ENCODE peak calls at places on chromosomes 1 and 21, in seven cellular contexts. I is suprapubic skin, U is stomach, P is A549, T is K562, Q is upper lobe of left lung, G is GM12878. J is an unnamed sample.

GRCh38 chr21:44820851-44821250 is 3.0 kb upstream of the SUMO3 start:
- DNase-seq in I (no peak), U (no peak), P (no peak), T (no peak), Q (no peak), G (no peak), J (no peak)

GRCh38 chr1:228206582-228207351 is 1.1 kb upstream of the OBSCN start:
- DNase-seq in I (peak), U (no peak), P (no peak), T (no peak), Q (no peak), G (no peak), J (no peak)

GRCh38 chr1:62070384-62071011 is 124.2 kb upstream of the L1TD1 start:
- DNase-seq in I (no peak), U (no peak), P (peak), T (peak), Q (no peak), G (no peak), J (no peak)

GRCh38 chr1:1680912-1681273 is 11.7 kb downstream of the SLC35E2B start:
- DNase-seq in I (peak), U (peak), P (no peak), T (peak), Q (no peak), G (no peak), J (no peak)

GRCh38 chr1:169968174-169968573 is 74.5 kb upstream of the SCYL3 start:
- DNase-seq in I (no peak), U (no peak), P (no peak), T (no peak), Q (no peak), G (no peak), J (no peak)

GRCh38 chr1:115454835-115455511 is 116.9 kb upstream of the NGF start:
- DNase-seq in I (no peak), U (no peak), P (no peak), T (no peak), Q (no peak), G (no peak), J (peak)

GRCh38 chr1:155479205-155479604 is 83.4 kb downstream of the ASH1L start:
- DNase-seq in I (no peak), U (no peak), P (no peak), T (no peak), Q (no peak), G (no peak), J (no peak)

GRCh38 chr1:165871311-165872067 is 44.1 kb downstream of the UCK2 start:
- DNase-seq in I (no peak), U (peak), P (no peak), T (peak), Q (no peak), G (peak), J (no peak)

GRCh38 chr1:10537082-10537766 is 62.5 kb downstream of the PEX14 start:
- DNase-seq in I (no peak), U (no peak), P (no peak), T (no peak), Q (no peak), G (no peak), J (no peak)

GRCh38 chr1:247656475-247656874 is 23.1 kb downstream of the OR13G1 start:
- DNase-seq in I (no peak), U (no peak), P (no peak), T (no peak), Q (no peak), G (no peak), J (no peak)

GRCh38 chr1:199545780-199546179 is 481.7 kb upstream of the NR5A2 start:
- DNase-seq in I (no peak), U (no peak), P (peak), T (no peak), Q (no peak), G (no peak), J (no peak)

GRCh38 chr1:66778266-66778665 is 22.8 kb downstream of the INSL5 start:
- DNase-seq in I (no peak), U (no peak), P (no peak), T (no peak), Q (no peak), G (no peak), J (no peak)

GRCh38 chr1:209307836-209308235 is 275.7 kb upstream of the CAMK1G start:
- DNase-seq in I (no peak), U (no peak), P (no peak), T (no peak), Q (no peak), G (no peak), J (no peak)

GRCh38 chr1:198416276-198416675 is 124.2 kb downstream of the ATP6V1G3 start:
- DNase-seq in I (no peak), U (no peak), P (no peak), T (no peak), Q (no peak), G (no peak), J (no peak)

DNA sequence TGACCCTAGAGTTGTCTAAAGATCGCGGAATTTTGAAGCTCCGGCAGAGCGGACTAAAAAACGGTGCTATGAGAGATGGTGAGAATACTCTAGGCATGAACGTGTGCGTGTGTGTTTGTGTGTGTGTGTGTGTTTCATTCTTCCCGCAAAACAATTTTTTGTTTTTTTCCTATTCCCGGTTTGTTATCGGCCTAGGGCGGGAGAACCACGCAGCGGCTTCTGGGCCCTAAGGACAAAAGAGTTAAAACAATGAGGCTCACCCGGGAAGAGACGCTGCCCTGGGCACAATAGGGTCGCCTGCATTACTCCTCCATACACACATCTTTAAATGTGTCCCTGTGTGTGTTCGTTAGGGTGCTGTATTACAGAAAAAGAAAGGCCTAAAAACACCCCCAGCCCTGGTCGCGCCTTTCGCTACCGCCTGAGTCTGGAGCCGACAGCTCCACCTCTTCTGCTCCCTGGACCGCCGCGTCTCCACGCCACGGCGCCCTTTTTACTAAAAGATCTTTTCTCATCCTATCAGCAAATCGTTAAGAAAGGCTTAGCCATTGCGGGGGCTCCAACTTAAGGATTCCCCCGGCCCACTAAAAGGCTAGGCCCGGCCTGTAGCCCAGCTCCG is 3.0 kb downstream of the TBX15 start:
- DNase-seq in I (no peak), U (no peak), P (no peak), T (no peak), Q (peak), G (no peak), J (no peak)
- H3K4me3 ChIP-seq in I (peak), U (peak), P (no peak), T (peak), Q (no peak), G (no peak), J (peak)

GRCh38 chr1:180167721-180168467 is 13.2 kb downstream of the QSOX1 start:
- DNase-seq in I (no peak), U (peak), P (peak), T (peak), Q (peak), G (no peak), J (no peak)
- H3K27ac ChIP-seq in I (peak), U (peak), P (peak), T (no peak), Q (peak), G (no peak), J (no peak)

GRCh38 chr1:81472387-81472786 is 328.3 kb upstream of the ADGRL2 start:
- DNase-seq in I (no peak), U (no peak), P (no peak), T (no peak), Q (peak), G (no peak), J (no peak)

GRCh38 chr1:81477704-81478103 is 323.0 kb upstream of the ADGRL2 start:
- DNase-seq in I (no peak), U (no peak), P (no peak), T (no peak), Q (no peak), G (no peak), J (no peak)

GRCh38 chr1:81478217-81478616 is 322.5 kb upstream of the ADGRL2 start:
- DNase-seq in I (no peak), U (peak), P (no peak), T (no peak), Q (no peak), G (no peak), J (no peak)
- TF ChIP-seq EP300 in I (no peak), U (no peak), P (no peak), T (no peak), Q (no peak), G (no peak), J (no peak)

DNA sequence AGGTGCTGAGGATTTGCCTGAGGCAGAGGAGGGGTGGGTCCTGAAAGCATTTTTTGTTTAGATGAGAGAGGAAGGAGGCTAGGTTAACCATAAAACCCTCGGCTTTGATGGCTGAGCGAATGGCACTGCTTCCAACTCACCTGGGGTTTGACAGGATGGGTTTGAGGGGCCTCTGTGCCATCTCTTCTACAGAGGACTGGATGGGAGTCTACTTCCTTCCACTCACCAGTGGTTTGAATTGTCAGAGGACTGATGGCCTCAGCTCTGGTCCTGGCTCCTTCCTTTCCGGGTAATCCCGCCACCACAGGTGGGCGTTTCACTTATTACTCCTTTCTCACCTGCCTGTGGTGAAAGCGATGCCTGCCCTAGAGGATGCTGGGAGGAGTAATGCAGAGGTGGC is 220.5 kb downstream of the HLX start:
- DNase-seq in I (no peak), U (no peak), P (no peak), T (no peak), Q (no peak), G (no peak), J (no peak)
- H3K4me3 ChIP-seq in I (no peak), U (no peak), P (no peak), T (no peak), Q (no peak), G (no peak), J (no peak)

GRCh38 chr1:206883876-206884275 is 13.4 kb upstream of the IL24 start:
- DNase-seq in I (no peak), U (no peak), P (no peak), T (no peak), Q (no peak), G (no peak), J (no peak)
- H3K27ac ChIP-seq in I (no peak), U (no peak), P (no peak), T (no peak), Q (no peak), G (no peak), J (no peak)

GRCh38 chr1:19683351-19683750 is 18.7 kb downstream of the HTR6 start:
- DNase-seq in I (no peak), U (no peak), P (no peak), T (no peak), Q (no peak), G (no peak), J (no peak)
- TF ChIP-seq EP300 in I (no peak), U (no peak), P (no peak), T (no peak), Q (no peak), G (no peak), J (no peak)

GRCh38 chr1:235552146-235552716 is 48.0 kb upstream of the B3GALNT2 start:
- DNase-seq in I (no peak), U (no peak), P (no peak), T (no peak), Q (no peak), G (no peak), J (no peak)
- H3K4me3 ChIP-seq in I (no peak), U (no peak), P (no peak), T (no peak), Q (no peak), G (no peak), J (no peak)

DNA sequence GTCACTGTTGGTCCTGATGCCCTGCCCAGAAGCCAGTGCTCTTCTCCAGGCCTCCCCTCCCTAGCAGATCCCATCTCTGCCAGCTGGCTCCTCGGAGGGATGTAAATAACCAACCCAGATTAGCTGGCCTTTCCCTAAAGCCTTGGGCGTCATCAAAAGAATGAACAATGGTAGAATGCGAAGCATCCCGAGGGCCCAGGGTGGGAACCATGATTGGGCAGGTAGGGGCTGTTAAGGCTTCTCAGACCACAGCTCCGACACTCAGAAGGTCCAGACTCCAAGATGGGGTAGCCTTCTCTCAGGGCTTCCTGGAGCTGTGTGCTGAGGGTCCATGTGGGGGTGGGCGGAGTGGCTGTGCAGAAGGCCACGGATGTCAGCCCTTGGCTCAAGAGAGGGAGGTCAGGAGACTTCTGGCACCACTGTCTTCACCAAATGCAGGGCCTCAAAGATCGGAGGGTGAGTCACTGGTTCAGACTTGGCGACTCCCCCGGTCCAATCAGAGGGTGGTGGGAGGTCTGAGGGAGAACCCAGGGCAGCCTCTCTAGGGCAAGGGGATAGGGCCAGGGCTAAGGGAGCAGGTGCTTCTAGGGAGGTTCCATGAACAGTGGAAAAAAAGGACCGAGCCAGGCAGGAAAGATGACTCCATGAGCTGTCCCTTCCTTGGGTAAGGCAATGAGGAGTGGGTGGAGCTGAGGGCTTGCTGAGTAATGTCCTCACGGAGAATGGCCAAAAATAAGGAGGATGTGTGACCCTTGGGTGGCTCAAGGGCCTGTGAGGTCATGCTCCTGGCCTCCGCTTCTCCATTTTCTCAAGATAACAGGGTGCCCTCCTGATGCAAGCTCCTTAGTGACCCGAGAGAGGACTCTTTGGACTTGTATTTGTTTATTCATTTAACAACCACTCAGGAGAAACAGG is 58.4 kb upstream of the EPS8L3 start:
- DNase-seq in I (no peak), U (no peak), P (peak), T (peak), Q (no peak), G (no peak), J (peak)
- H3K27ac ChIP-seq in I (peak), U (peak), P (peak), T (peak), Q (peak), G (no peak), J (peak)

GRCh38 chr1:145826030-145826429 is 2.0 kb downstream of the POLR3C start:
- DNase-seq in I (no peak), U (no peak), P (peak), T (no peak), Q (no peak), G (no peak), J (no peak)

GRCh38 chr1:145827966-145828365 is 4.0 kb downstream of the POLR3C start:
- DNase-seq in I (no peak), U (no peak), P (no peak), T (no peak), Q (no peak), G (no peak), J (no peak)

GRCh38 chr1:145824499-145824842 is 471 bp downstream of the POLR3C start:
- DNase-seq in I (no peak), U (no peak), P (peak), T (no peak), Q (no peak), G (no peak), J (no peak)

GRCh38 chr1:145828368-145829016 is 4.5 kb downstream of the POLR3C start:
- DNase-seq in I (no peak), U (no peak), P (no peak), T (no peak), Q (no peak), G (no peak), J (no peak)

DNA sequence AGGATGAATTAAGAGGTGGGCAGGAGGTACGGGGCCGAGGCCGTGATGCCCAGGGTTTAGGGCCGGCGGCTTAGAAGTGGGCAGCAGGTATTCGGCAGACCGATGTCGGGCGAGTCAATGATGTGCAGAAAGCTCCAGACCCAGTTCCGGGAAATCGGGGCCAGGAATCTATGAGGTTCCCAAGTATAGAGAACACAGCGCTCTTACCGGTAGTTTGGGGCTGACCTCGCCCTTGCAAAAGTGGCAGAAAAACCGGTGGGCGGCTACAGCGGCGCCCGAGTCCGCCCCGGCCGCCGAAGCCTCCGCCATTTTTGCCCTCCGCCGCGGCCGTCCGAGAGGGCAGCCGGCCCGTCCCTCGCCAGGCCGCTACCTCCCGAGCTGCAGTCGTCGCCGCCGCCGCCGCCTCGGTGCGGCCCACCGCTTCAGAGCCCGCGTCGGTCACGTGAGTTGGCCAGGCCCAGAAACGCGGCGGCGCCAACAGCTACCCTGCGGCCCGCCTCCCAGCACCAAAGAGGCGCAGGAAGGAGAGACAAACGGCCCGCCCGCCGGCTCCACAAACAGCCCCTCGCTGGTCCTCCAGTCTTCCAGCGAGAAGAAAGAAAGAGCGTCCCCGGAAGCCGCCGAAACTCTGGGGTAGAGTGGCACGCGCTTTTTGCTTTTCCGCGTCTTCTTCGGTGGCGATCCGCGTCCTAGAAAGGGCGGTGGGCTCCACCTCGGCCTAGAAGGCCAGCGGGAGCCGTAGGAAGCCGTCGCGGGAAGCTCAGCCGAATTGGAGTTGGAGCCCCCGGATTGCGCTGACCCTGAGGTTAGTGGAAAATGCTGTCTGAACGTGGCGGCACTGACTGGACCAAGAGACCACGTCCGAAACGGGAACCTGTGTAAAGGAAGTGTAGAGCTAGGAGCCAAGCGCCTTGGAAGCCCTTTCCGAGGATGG is at the start of the genes POLR3C and RNF115:
- DNase-seq in I (peak), U (peak), P (peak), T (peak), Q (peak), G (peak), J (peak)
- TF ChIP-seq EP300 in I (no peak), U (peak), P (no peak), T (no peak), Q (no peak), G (peak), J (peak)

J was measured in tibial nerve.